ENCODE peak calls at places on chromosome 12, in five cellular contexts. P is EH; Y is frontal cortex; L is kidney glomerular epithelial cell; I is activated T-cell treated with anti-CD3 and anti-CD28 coated beads, Interleukin-2, amount 50 U/mL, for 4 hours. K is an unnamed sample.

GRCh38 chr12:27619308-27619707 is 76.9 kb upstream of the REP15 start:
- DNase-seq in P (peak; percentile 95), Y (no peak), L (peak; percentile 89), I (no peak), K (peak; percentile 97)

GRCh38 chr12:51270847-51271518 is 768 bp upstream of the SMAGP start:
- DNase-seq in P (peak; percentile 88), Y (no peak), L (peak; percentile 74), I (no peak), K (peak; percentile 95)

GRCh38 chr12:81128930-81129554 is 51.2 kb downstream of the ACSS3 start:
- DNase-seq in P (peak; percentile 55), Y (no peak), L (peak; percentile 34), I (no peak), K (peak; percentile 49)

GRCh38 chr12:62865090-62865489 is 69.9 kb downstream of the PPM1H start:
- DNase-seq in P (no peak), Y (no peak), L (no peak), I (no peak), K (no peak)

GRCh38 chr12:67650127-67650495 is 1.6 kb downstream of the DYRK2 start:
- DNase-seq in P (peak; percentile 55), Y (peak; percentile 45), L (peak; percentile 24), I (no peak), K (peak; percentile 19)

GRCh38 chr12:121240484-121241202 is 30.7 kb downstream of the P2RX4 start:
- DNase-seq in P (no peak), Y (peak; percentile 48), L (peak; percentile 3), I (peak; percentile 87), K (no peak)

GRCh38 chr12:132439333-132439904 is 50.5 kb upstream of the FBRSL1 start:
- DNase-seq in P (no peak), Y (no peak), L (no peak), I (no peak), K (no peak)

GRCh38 chr12:85580562-85581168 is 255.5 kb downstream of the RASSF9 start:
- DNase-seq in P (no peak), Y (no peak), L (no peak), I (no peak), K (peak; percentile 21)

GRCh38 chr12:88591343-88591742 is 11.1 kb upstream of the KITLG start:
- DNase-seq in P (peak; percentile 47), Y (no peak), L (no peak), I (no peak), K (no peak)

GRCh38 chr12:47967461-47968430 is 4.3 kb downstream of the TMEM106C start:
- DNase-seq in P (peak; percentile 72), Y (no peak), L (no peak), I (no peak), K (no peak)

GRCh38 chr12:3964404-3964803 is 91.2 kb upstream of the PARP11 start:
- DNase-seq in P (peak; percentile 5), Y (no peak), L (no peak), I (no peak), K (peak; percentile 26)

GRCh38 chr12:54277823-54278276 is 2.1 kb downstream of the CBX5 start:
- DNase-seq in P (peak; percentile 82), Y (no peak), L (peak; percentile 23), I (no peak), K (peak; percentile 50)

GRCh38 chr12:114221136-114221838 is 184.7 kb downstream of the TBX5 start:
- DNase-seq in P (no peak), Y (no peak), L (no peak), I (no peak), K (no peak)

GRCh38 chr12:50529345-50529744 is 24.6 kb downstream of the DIP2B start:
- DNase-seq in P (no peak), Y (no peak), L (no peak), I (no peak), K (no peak)

GRCh38 chr12:26156201-26156871 is 31.5 kb upstream of the BHLHE41 start:
- DNase-seq in P (no peak), Y (no peak), L (no peak), I (no peak), K (no peak)

GRCh38 chr12:91980345-91980744 is 165.3 kb downstream of the BTG1 start:
- DNase-seq in P (no peak), Y (no peak), L (no peak), I (no peak), K (no peak)

GRCh38 chr12:110266980-110267620 is 13.9 kb upstream of the ATP2A2 start:
- DNase-seq in P (peak; percentile 92), Y (no peak), L (no peak), I (no peak), K (peak; percentile 58)

GRCh38 chr12:30927210-30927576 is 645 bp downstream of the TSPAN11 start:
- DNase-seq in P (no peak), Y (peak; percentile 34), L (no peak), I (no peak), K (no peak)

GRCh38 chr12:90069711-90070110 is 361.1 kb upstream of the ATP2B1 start:
- DNase-seq in P (no peak), Y (no peak), L (no peak), I (no peak), K (no peak)

GRCh38 chr12:47547077-47547476 is 158.8 kb downstream of the RPAP3 start:
- DNase-seq in P (peak; percentile 63), Y (no peak), L (peak; percentile 48), I (no peak), K (peak; percentile 74)

GRCh38 chr12:26017484-26018211 is 59.2 kb downstream of the RASSF8 start:
- DNase-seq in P (peak; percentile 51), Y (no peak), L (no peak), I (no peak), K (peak; percentile 73)

GRCh38 chr12:122946690-122947271 is 19.5 kb downstream of the ABCB9 start:
- DNase-seq in P (peak; percentile 100), Y (no peak), L (peak; percentile 95), I (peak; percentile 62), K (peak; percentile 100)

GRCh38 chr12:52148541-52149181 is 43.2 kb downstream of the KRT80 start:
- DNase-seq in P (no peak), Y (no peak), L (peak; percentile 37), I (no peak), K (no peak)

GRCh38 chr12:1949771-1950470 is 31.5 kb upstream of the CACNA2D4 start:
- DNase-seq in P (peak; percentile 9), Y (no peak), L (no peak), I (no peak), K (no peak)

K was measured in ELR.